ENCODE peak calls at places on chromosomes 11 and 22, in nine cellular contexts. A is fibroblast of lung, X is upper lobe of left lung, I is WERI-Rb-1, N is lower leg skin, J is esophagus squamous epithelium, V is PC-9, H is suprapubic skin, B is upper lobe of right lung. Y is an unnamed sample.

GRCh38 chr22:45101828-45102227 is 61.9 kb upstream of the NUP50 start:
- DNase-seq in J (no peak), H (no peak), N (peak), B (no peak), I (peak), V (no peak), X (no peak), A (peak), Y (no peak)

GRCh38 chr22:44337658-44338004 is 24.9 kb upstream of the SHISAL1 start:
- DNase-seq in A (peak), H (no peak), V (peak), J (no peak), I (peak), N (no peak), X (no peak), B (no peak), Y (no peak)

GRCh38 chr11:129967996-129968395 is 34.6 kb downstream of the PRDM10 start:
- DNase-seq in B (no peak), X (no peak), J (no peak), V (no peak), I (no peak), H (no peak), N (no peak), A (peak), Y (no peak)

GRCh38 chr11:126115253-126115540 is 52.5 kb upstream of the CDON start:
- DNase-seq in H (no peak), B (peak), J (no peak), V (no peak), X (peak), N (no peak), A (no peak), I (no peak), Y (no peak)

GRCh38 chr11:117855452-117855851 is 21.0 kb downstream of the FXYD6 start:
- DNase-seq in B (no peak), H (peak), X (no peak), V (no peak), I (no peak), A (no peak), N (no peak), J (no peak), Y (no peak)

GRCh38 chr11:107576497-107577086 is 11.1 kb upstream of the ALKBH8 start:
- DNase-seq in V (peak), B (no peak), H (no peak), X (no peak), A (peak), I (peak), J (no peak), N (peak), Y (no peak)

GRCh38 chr11:63876616-63877015 is 37.7 kb downstream of the MARK2 start:
- DNase-seq in I (no peak), A (no peak), J (no peak), V (no peak), X (no peak), H (no peak), N (no peak), B (no peak), Y (no peak)

GRCh38 chr11:133402551-133402950 is 129.8 kb downstream of the OPCML start:
- DNase-seq in X (no peak), A (no peak), B (no peak), H (no peak), N (no peak), V (no peak), J (no peak), I (no peak), Y (no peak)

GRCh38 chr22:39583066-39583667 is 12.6 kb downstream of the CACNA1I start:
- DNase-seq in A (no peak), V (no peak), I (no peak), H (no peak), B (no peak), N (no peak), X (no peak), J (no peak), Y (no peak)

GRCh38 chr11:20116825-20117224 is 43.5 kb downstream of the DBX1 start:
- DNase-seq in J (no peak), X (no peak), H (no peak), I (no peak), V (no peak), B (no peak), N (no peak), A (no peak), Y (no peak)

GRCh38 chr11:71363721-71364120 is 84.5 kb downstream of the DHCR7 start:
- DNase-seq in B (no peak), I (no peak), H (no peak), N (no peak), V (no peak), J (no peak), A (no peak), X (no peak), Y (no peak)

GRCh38 chr11:71366076-71366475 is 82.1 kb downstream of the DHCR7 start:
- DNase-seq in J (no peak), B (no peak), N (no peak), X (peak), V (no peak), H (no peak), I (no peak), A (no peak), Y (no peak)

GRCh38 chr11:71364806-71365205 is 83.4 kb downstream of the DHCR7 start:
- DNase-seq in N (no peak), X (peak), V (no peak), A (no peak), H (no peak), I (no peak), B (no peak), J (no peak), Y (no peak)

GRCh38 chr11:71365626-71366025 is 82.6 kb downstream of the DHCR7 start:
- DNase-seq in B (no peak), I (no peak), H (no peak), A (no peak), X (no peak), J (no peak), V (no peak), N (no peak), Y (no peak)

GRCh38 chr11:71364176-71364671 is 84.0 kb downstream of the DHCR7 start:
- DNase-seq in B (no peak), V (no peak), J (no peak), N (no peak), H (no peak), I (peak), X (no peak), A (no peak), Y (no peak)
- TF ChIP-seq CTCF in B (no peak), V (no peak), J (no peak), N (no peak), H (no peak), I (no peak), X (no peak), A (no peak), Y (no peak)

DNA sequence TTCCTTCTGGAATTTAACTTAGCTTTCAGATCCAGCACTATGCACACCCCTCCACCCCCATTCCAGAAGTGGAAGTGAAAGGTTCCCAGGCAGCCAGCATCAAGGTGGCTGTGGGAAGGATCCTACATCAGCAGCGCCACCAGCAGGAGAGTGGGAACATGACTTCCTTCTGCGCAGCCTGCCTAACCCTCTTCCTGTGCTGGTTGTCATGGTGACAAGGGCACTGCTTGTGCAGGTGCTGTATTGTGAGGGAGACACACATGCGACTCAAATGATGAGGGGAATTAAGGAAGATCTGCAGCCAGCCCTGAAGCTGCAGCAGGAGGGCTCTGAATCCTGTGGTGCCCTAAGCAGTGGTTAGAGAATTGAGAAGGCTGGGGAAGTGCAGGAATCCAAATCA is 904.4 kb upstream of the API5 start:
- DNase-seq in N (no peak), J (no peak), I (peak), B (no peak), H (no peak), V (no peak), A (peak), X (no peak), Y (no peak)
- TF ChIP-seq CTCF in N (no peak), J (no peak), I (peak), B (no peak), H (no peak), V (no peak), A (no peak), X (no peak), Y (peak)

DNA sequence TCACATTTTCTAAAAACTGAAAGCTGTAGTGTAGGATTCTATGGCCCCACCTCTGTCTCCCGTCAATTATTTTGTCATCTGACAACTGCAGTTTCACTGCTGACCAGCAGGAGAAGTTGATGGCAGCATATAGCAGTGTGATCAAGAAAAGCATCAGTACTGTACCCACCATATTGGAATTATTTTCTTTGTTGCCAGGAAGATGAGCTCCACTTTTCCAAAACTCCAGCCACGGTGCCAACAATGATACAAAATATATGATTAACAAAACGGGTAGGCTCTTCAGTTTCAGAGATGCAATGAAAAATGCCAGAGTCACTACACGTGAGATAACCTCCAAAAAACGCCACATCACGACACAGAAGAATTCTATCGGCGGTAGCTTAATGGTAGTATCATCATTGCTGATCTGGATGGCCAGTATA is 41.3 kb downstream of the XKR3 start:
- DNase-seq in A (no peak), X (no peak), I (peak), V (no peak), H (no peak), J (no peak), N (no peak), B (no peak), Y (no peak)
- TF ChIP-seq CTCF in A (no peak), X (peak), I (peak), V (peak), H (no peak), J (no peak), N (no peak), B (peak), Y (peak)

GRCh38 chr11:5364214-5364613 is 12.9 kb downstream of the OR51B6 start:
- DNase-seq in A (peak), X (no peak), V (no peak), I (no peak), J (no peak), B (no peak), N (no peak), H (no peak), Y (no peak)
- TF ChIP-seq CTCF in A (no peak), X (no peak), V (no peak), I (no peak), J (no peak), B (no peak), N (no peak), H (no peak), Y (no peak)

DNA sequence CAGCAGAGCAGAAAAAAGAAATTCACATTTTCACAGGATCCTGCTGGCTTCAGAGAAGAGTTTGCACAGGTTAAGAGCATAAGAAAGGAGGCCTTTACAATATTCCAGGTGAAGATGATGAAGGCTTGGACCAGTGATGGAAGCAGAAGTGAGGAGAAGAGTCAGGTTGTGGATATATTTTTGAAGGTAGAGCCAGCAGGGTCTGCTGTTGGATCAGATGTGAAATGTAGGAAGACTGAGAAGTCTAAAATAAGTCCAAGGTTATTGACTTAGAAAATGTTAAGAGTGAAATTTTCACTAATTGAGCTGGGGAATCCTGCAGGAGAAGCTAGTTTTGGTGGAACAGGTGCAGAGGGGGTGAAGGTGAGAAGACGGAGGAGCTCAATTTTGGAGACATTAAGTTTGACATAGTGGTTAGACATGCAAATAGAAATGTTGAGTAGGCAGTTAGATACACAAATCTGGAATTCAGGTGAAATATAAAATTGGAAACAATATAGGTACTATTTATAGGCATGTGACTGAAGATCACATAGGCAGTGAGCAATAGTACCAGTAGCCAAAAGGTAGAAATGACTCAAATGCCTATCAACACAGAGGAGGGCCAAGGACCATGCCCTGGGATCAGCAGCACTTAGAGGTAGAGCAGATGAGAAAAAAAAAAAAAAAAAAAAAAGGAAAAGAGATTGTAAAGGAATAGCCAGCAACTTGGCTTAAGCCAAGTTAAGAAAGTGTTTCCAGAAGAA is 252.0 kb downstream of the AASDHPPT start:
- DNase-seq in B (no peak), A (no peak), H (no peak), N (no peak), X (no peak), J (no peak), I (no peak), V (no peak), Y (no peak)
- TF ChIP-seq CTCF in B (no peak), A (peak), H (no peak), N (no peak), X (no peak), J (no peak), I (no peak), V (no peak), Y (no peak)